ENCODE peak calls at places on chromosome 20, in eight cellular contexts. Y, C, D, L, B, H, M and J are unnamed samples.

GRCh38 chr20:16929756-16930155 is 181.6 kb downstream of the OTOR start:
- DNase-seq in H (no peak), M (no peak), Y (no peak), B (no peak), D (no peak), L (no peak), C (no peak), J (no peak)

GRCh38 chr20:2692036-2692885 is at the start of gene EBF4:
- DNase-seq in D (peak), B (peak), C (peak), L (peak), H (peak), M (peak), Y (no peak), J (peak)

GRCh38 chr20:59752704-59753460 is 148.5 kb downstream of the PHACTR3 start:
- DNase-seq in M (no peak), C (no peak), L (no peak), Y (no peak), H (no peak), B (no peak), D (no peak), J (no peak)

GRCh38 chr20:48563191-48563884 is 264.5 kb downstream of the PREX1 start:
- DNase-seq in Y (no peak), B (no peak), D (no peak), M (no peak), H (no peak), C (no peak), L (no peak), J (no peak)

GRCh38 chr20:33237989-33238388 is 2.2 kb downstream of the BPIFA1 start:
- DNase-seq in H (no peak), B (no peak), M (no peak), C (no peak), Y (no peak), D (no peak), L (no peak), J (no peak)

GRCh38 chr20:39109933-39110818 is 148.0 kb downstream of the DHX35 start:
- DNase-seq in D (no peak), L (no peak), M (no peak), H (no peak), B (no peak), Y (no peak), C (no peak), J (no peak)

GRCh38 chr20:37543828-37544227 is 16.2 kb upstream of the BLCAP start:
- DNase-seq in C (no peak), D (no peak), B (no peak), L (no peak), H (peak), Y (no peak), M (peak), J (no peak)

GRCh38 chr20:821083-822065 is 12.1 kb upstream of the FAM110A start:
- DNase-seq in L (no peak), D (no peak), C (no peak), B (no peak), H (no peak), M (no peak), Y (peak), J (no peak)

GRCh38 chr20:25000268-25000801 is 7.8 kb upstream of the APMAP start:
- DNase-seq in Y (peak), C (no peak), M (peak), L (peak), B (no peak), H (peak), D (no peak), J (no peak)

GRCh38 chr20:45823949-45824835 is 2.9 kb downstream of the TNNC2 start:
- DNase-seq in Y (no peak), B (peak), M (peak), H (no peak), L (no peak), D (peak), C (peak), J (no peak)

GRCh38 chr20:35604444-35604750 is 11.2 kb upstream of the SPAG4 start:
- DNase-seq in H (peak), C (no peak), Y (peak), L (no peak), B (no peak), M (no peak), D (no peak), J (no peak)
- TF ChIP-seq CTCF in H (peak), C (no peak), Y (peak), L (no peak), B (peak), M (peak), D (no peak), J (peak)

GRCh38 chr20:44460795-44461141 is 14.9 kb upstream of the TTPAL start:
- DNase-seq in B (no peak), L (no peak), C (no peak), Y (no peak), H (peak), M (peak), D (no peak), J (no peak)
- TF ChIP-seq CTCF in B (peak), L (peak), C (no peak), Y (peak), H (peak), M (peak), D (peak), J (peak)

GRCh38 chr20:8373579-8373978 is 241.5 kb downstream of the PLCB1 start:
- DNase-seq in L (no peak), C (no peak), D (no peak), Y (no peak), B (no peak), H (no peak), M (no peak), J (no peak)
- TF ChIP-seq CTCF in L (no peak), C (no peak), D (no peak), Y (no peak), B (no peak), H (no peak), M (no peak), J (no peak)

DNA sequence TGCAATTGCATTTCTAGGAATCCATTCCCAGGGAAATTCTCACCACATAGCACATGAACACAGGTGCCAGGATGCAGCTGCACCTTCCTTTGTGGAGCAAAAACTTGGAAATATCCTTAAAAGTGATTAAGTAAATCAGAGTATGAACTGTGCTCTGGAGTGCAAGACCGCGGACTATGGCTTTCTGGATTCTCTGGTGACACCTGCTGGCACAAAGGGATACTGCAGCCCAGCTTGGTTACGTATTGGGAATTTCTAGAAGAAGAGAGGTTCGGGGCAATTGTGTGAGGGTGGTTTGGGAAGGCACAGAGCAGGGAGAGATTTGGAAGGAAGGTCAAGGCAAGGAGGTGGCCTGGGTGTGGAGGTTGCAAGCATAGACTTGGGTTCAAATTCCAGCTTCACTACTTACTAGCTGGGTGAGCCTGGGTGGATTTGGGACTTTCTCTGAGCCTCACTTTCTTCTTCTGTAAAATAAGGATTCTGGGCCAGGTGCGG is 15.9 kb upstream of the PEDS1 start:
- DNase-seq in C (peak), Y (no peak), L (peak), H (peak), B (peak), D (peak), M (peak), J (peak)
- TF ChIP-seq CTCF in C (peak), Y (peak), L (peak), H (peak), B (peak), D (peak), M (peak), J (peak)

GRCh38 chr20:62186096-62186426 is 3.2 kb downstream of the MTG2 start:
- DNase-seq in D (no peak), L (no peak), C (no peak), Y (no peak), B (no peak), M (no peak), H (no peak), J (no peak)

GRCh38 chr20:62183426-62184142 is 756 bp downstream of the MTG2 start:
- DNase-seq in H (no peak), M (peak), D (no peak), C (peak), Y (no peak), B (no peak), L (no peak), J (no peak)

GRCh38 chr20:62181808-62182207 is 1.0 kb upstream of the MTG2 start:
- DNase-seq in H (no peak), D (no peak), Y (no peak), M (no peak), C (no peak), B (no peak), L (no peak), J (no peak)

GRCh38 chr20:62179162-62179504 is 3.7 kb upstream of the MTG2 start:
- DNase-seq in L (no peak), B (no peak), Y (no peak), M (no peak), H (no peak), D (no peak), C (peak), J (no peak)

GRCh38 chr20:62182469-62183425 is at the start of gene MTG2:
- DNase-seq in D (peak), C (peak), M (peak), B (peak), Y (peak), H (peak), L (peak), J (peak)
- TF ChIP-seq CTCF in D (no peak), C (no peak), M (no peak), B (no peak), Y (no peak), H (no peak), L (no peak), J (no peak)

DNA sequence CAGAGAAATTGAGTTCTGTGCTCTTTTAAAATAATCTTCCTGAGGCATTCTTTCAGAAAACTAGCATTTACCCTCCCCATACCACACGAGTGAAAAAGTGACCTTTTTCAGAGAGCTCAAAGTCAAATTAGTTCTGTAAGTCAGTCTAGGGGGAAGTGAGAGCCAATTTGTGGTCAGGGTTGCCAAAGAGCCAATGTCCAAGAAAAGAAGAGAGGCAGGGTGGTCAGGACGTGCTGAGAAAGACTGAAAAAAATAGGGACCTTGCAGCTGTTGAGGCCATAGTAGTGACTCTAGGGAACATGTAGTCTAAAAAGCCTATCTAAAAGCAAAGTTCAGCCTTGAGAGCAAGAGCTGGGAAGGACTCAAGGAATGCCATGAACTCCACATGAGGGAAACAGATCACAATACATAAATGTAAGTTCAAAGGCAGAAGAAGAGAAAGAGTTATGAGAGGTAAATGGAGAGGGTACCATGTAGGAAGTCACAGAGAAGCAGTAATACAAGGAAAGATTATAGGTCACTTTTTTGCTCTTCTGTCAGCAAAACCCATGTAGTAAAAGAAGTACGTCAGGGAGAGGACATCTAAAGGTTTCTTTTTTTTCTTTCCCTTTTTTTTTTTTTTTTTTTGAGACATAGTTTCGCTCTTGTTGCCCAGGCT is 565.1 kb upstream of the FLRT3 start:
- DNase-seq in Y (no peak), B (no peak), C (no peak), H (no peak), L (no peak), M (no peak), D (no peak), J (no peak)
- TF ChIP-seq CTCF in Y (no peak), B (no peak), C (no peak), H (no peak), L (no peak), M (no peak), D (no peak), J (no peak)

DNA sequence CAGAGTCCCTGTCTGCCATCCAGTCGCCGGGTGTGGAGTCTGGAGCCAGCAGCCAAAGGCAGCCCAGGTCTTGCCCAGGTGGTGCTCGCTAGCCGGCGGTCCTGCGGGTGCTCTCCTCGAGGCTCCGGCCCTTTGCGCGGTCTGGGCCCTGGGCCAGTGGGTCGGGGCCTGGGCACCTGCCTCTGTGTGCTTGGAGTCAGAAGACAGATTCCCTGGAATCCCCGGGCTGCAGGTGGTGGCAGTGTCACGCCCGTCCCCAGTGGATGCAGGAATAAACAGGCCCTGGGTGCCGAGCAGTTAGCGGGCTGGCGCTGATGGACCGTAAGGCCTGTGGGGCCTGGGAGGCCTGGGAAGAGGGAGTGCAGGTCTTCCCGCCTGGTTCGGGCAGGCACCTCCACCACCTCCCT is 5.3 kb downstream of the SS18L1 start:
- DNase-seq in L (no peak), D (no peak), B (no peak), C (no peak), Y (no peak), M (no peak), H (no peak), J (no peak)
- TF ChIP-seq CTCF in L (no peak), D (no peak), B (no peak), C (no peak), Y (no peak), M (no peak), H (no peak), J (no peak)